ENCODE peak calls at places on chromosome 12, in five cellular contexts. Y is foreskin melanocyte; A is AG08395; I is NCI-H748 treated with DMSO at 0.1 percent for 48 hours; S is activated gamma-delta T cell treated with anti-CD3 and anti-CD28 coated beads, Interleukin-2, amount 50 U/mL, for 16 hours. Q is an unnamed sample.

GRCh38 chr12:92596388-92596787 is 106.4 kb upstream of the PLEKHG7 start:
- DNase-seq in S (no peak), Y (no peak), I (no peak), A (peak), Q (no peak)

GRCh38 chr12:55972906-55973597 is 826 bp upstream of the RAB5B start:
- DNase-seq in Y (no peak), A (no peak), I (no peak), S (no peak), Q (no peak)

GRCh38 chr12:1575799-1576401 is 18.5 kb downstream of the FBXL14 start:
- DNase-seq in I (no peak), A (no peak), Y (no peak), S (no peak), Q (no peak)

GRCh38 chr12:54156578-54156977 is 32.2 kb downstream of the SMUG1 start:
- DNase-seq in A (no peak), I (no peak), Y (no peak), S (no peak), Q (no peak)

GRCh38 chr12:77940566-77940965 is 109.9 kb downstream of the NAV3 start:
- DNase-seq in S (no peak), A (peak), I (no peak), Y (no peak), Q (no peak)

GRCh38 chr12:114691196-114691595 is 7.2 kb upstream of the TBX3 start:
- DNase-seq in Y (no peak), A (no peak), I (no peak), S (no peak), Q (no peak)

GRCh38 chr12:83945871-83946270 is 966.7 kb downstream of the SLC6A15 start:
- DNase-seq in A (peak), Y (no peak), S (no peak), I (peak), Q (no peak)

GRCh38 chr12:109905301-109905700 is 5.2 kb downstream of the TCHP start:
- DNase-seq in A (no peak), I (no peak), S (no peak), Y (no peak), Q (no peak)

GRCh38 chr12:48201516-48201915 is 1.6 kb downstream of the OR10AD1 start:
- DNase-seq in I (no peak), A (no peak), S (no peak), Y (no peak), Q (no peak)

GRCh38 chr12:8828514-8829127 is 6.2 kb downstream of the A2ML1 start:
- DNase-seq in A (no peak), S (no peak), I (no peak), Y (no peak), Q (no peak)

GRCh38 chr12:6701078-6701768 is 608 bp upstream of the PIANP start:
- DNase-seq in A (no peak), I (no peak), S (no peak), Y (no peak), Q (no peak)

GRCh38 chr12:124699878-124700277 is 132.5 kb upstream of the NCOR2 start:
- DNase-seq in A (no peak), Y (no peak), I (no peak), S (no peak), Q (no peak)

GRCh38 chr12:127943481-127944210 is 323.3 kb upstream of the TMEM132C start:
- DNase-seq in I (no peak), S (no peak), Y (no peak), A (no peak), Q (no peak)

GRCh38 chr12:120847392-120848157 is 56.6 kb downstream of the SPPL3 start:
- DNase-seq in A (no peak), I (no peak), S (no peak), Y (no peak), Q (no peak)

GRCh38 chr12:53974084-53975018 is at the start of gene HOTAIR:
- DNase-seq in A (peak), Y (peak), S (no peak), I (no peak), Q (peak)

GRCh38 chr12:15875863-15876262 is 6.3 kb upstream of the STRAP start:
- DNase-seq in Y (no peak), S (no peak), A (no peak), I (no peak), Q (no peak)

GRCh38 chr12:114904254-114905003 is 220.5 kb upstream of the TBX3 start:
- DNase-seq in A (no peak), I (no peak), Y (no peak), S (no peak), Q (peak)

GRCh38 chr12:10501031-10501430 is 4.7 kb upstream of the EIF2S3B start:
- DNase-seq in S (no peak), A (peak), Y (no peak), I (no peak), Q (no peak)

GRCh38 chr12:26614217-26614616 is 218.8 kb downstream of the ITPR2 start:
- DNase-seq in I (peak), A (peak), Y (peak), S (no peak), Q (no peak)

GRCh38 chr12:12791756-12792346 is 6.4 kb downstream of the APOLD1 start:
- DNase-seq in I (no peak), A (no peak), S (no peak), Y (no peak), Q (peak)

GRCh38 chr12:552466-552865 is 92.7 kb downstream of the B4GALNT3 start:
- DNase-seq in S (no peak), A (no peak), I (no peak), Y (no peak), Q (no peak)

GRCh38 chr12:120856980-120857379 is 47.2 kb downstream of the SPPL3 start:
- DNase-seq in A (peak), I (no peak), S (no peak), Y (no peak), Q (no peak)

GRCh38 chr12:47999816-48000215 is 4.5 kb downstream of the COL2A1 start:
- DNase-seq in I (no peak), S (no peak), Y (no peak), A (no peak), Q (no peak)

GRCh38 chr12:95788637-95789036 is 1.9 kb downstream of the NTN4 start:
- DNase-seq in A (peak), S (no peak), Y (no peak), I (no peak), Q (no peak)

GRCh38 chr12:83954939-83955601 is 957.5 kb downstream of the SLC6A15 start:
- DNase-seq in S (no peak), I (no peak), A (no peak), Y (no peak), Q (no peak)

GRCh38 chr12:127600211-127600610 is 666.8 kb upstream of the TMEM132C start:
- DNase-seq in A (no peak), I (no peak), Y (no peak), S (no peak), Q (no peak)

GRCh38 chr12:57404966-57405640 is 25.7 kb downstream of the R3HDM2 start:
- DNase-seq in I (no peak), Y (no peak), A (no peak), S (no peak), Q (no peak)

GRCh38 chr12:113065126-113066007 is 8.8 kb downstream of the DTX1 start:
- DNase-seq in S (no peak), I (no peak), Y (no peak), A (peak), Q (no peak)

GRCh38 chr12:52230364-52231281 is 2.4 kb upstream of the KRT7 start:
- DNase-seq in Y (no peak), I (no peak), S (no peak), A (peak), Q (peak)

GRCh38 chr12:95673576-95673975 is 117.0 kb downstream of the NTN4 start:
- DNase-seq in Y (no peak), A (no peak), S (no peak), I (no peak), Q (no peak)

GRCh38 chr12:4037747-4038312 is 164.6 kb upstream of the PARP11 start:
- DNase-seq in I (no peak), A (peak), Y (no peak), S (no peak), Q (peak)

GRCh38 chr12:87216436-87216835 is 812.8 kb downstream of the C12orf50 start:
- DNase-seq in S (no peak), A (no peak), Y (no peak), I (no peak), Q (no peak)

GRCh38 chr12:28780096-28780495 is 369.0 kb upstream of the FAR2 start:
- DNase-seq in I (no peak), A (peak), Y (peak), S (no peak), Q (no peak)

GRCh38 chr12:125530876-125531275 is 465.6 kb downstream of the AACS start:
- DNase-seq in S (no peak), I (no peak), A (no peak), Y (no peak), Q (no peak)

GRCh38 chr12:89208661-89209096 is 143.6 kb downstream of the DUSP6 start:
- DNase-seq in Y (no peak), A (peak), I (no peak), S (no peak), Q (no peak)